ENCODE peak calls at places on chromosomes 12 and 14, in six cellular contexts. G is heart right ventricle, H is right atrium auricular region, X is brain microvascular endothelial cell, U is uterus, K is adrenal gland. Z is an unnamed sample.

GRCh38 chr12:47781479-47782371 is 8.7 kb downstream of the SLC48A1 start:
- DNase-seq in H (no peak), K (no peak), G (no peak), X (no peak), U (no peak), Z (no peak)

GRCh38 chr12:130049666-130050065 is 112.6 kb upstream of the FZD10 start:
- DNase-seq in H (no peak), K (no peak), X (no peak), G (no peak), U (no peak), Z (no peak)

GRCh38 chr14:89708982-89709381 is 245.5 kb downstream of the EFCAB11 start:
- DNase-seq in X (no peak), H (no peak), K (no peak), U (no peak), G (no peak), Z (no peak)

GRCh38 chr12:115828151-115828550 is 449.3 kb downstream of the MED13L start:
- DNase-seq in K (no peak), U (no peak), G (no peak), H (no peak), X (no peak), Z (no peak)

GRCh38 chr12:5192727-5193126 is 149.0 kb downstream of the KCNA5 start:
- DNase-seq in U (no peak), H (no peak), K (no peak), X (no peak), G (no peak), Z (no peak)

GRCh38 chr12:80622271-80622670 is 85.2 kb upstream of the MYF6 start:
- DNase-seq in H (no peak), G (no peak), X (no peak), U (no peak), K (no peak), Z (no peak)

GRCh38 chr12:66971816-66972215 is 292.9 kb upstream of the GRIP1 start:
- DNase-seq in X (no peak), K (no peak), G (no peak), H (no peak), U (no peak), Z (no peak)

GRCh38 chr12:49296034-49296835 is 1.3 kb downstream of the PRPH start:
- DNase-seq in U (no peak), X (no peak), K (peak), H (no peak), G (no peak), Z (no peak)

GRCh38 chr12:131507094-131507493 is 203.8 kb upstream of the SFSWAP start:
- DNase-seq in U (no peak), G (no peak), K (no peak), H (no peak), X (no peak), Z (no peak)

GRCh38 chr14:91405241-91405721 is 12.3 kb downstream of the CCDC88C start:
- DNase-seq in G (no peak), X (no peak), H (no peak), K (no peak), U (no peak), Z (no peak)

GRCh38 chr12:131137836-131138637 is 184.3 kb downstream of the ADGRD1 start:
- DNase-seq in X (no peak), H (no peak), G (no peak), K (no peak), U (peak), Z (no peak)

GRCh38 chr12:2891240-2892053 is 756 bp downstream of the TULP3 start:
- DNase-seq in H (peak), G (peak), K (peak), U (peak), X (peak), Z (no peak)

GRCh38 chr12:56941299-56942017 is 7.2 kb upstream of the SDR9C7 start:
- DNase-seq in K (no peak), X (peak), U (peak), G (no peak), H (no peak), Z (peak)

GRCh38 chr14:95045255-95045701 is 112.1 kb downstream of the DICER1 start:
- DNase-seq in K (no peak), U (no peak), X (no peak), G (no peak), H (peak), Z (no peak)

GRCh38 chr14:33556382-33557121 is 394.3 kb downstream of the EGLN3 start:
- DNase-seq in H (no peak), X (no peak), G (no peak), U (no peak), K (no peak), Z (no peak)

GRCh38 chr12:29662737-29663323 is 120.9 kb downstream of the TMTC1 start:
- DNase-seq in X (no peak), H (no peak), G (no peak), U (no peak), K (no peak), Z (no peak)

GRCh38 chr14:91059576-91060471 is 617 bp downstream of the RPS6KA5 start:
- DNase-seq in U (peak), H (peak), X (peak), K (peak), G (no peak), Z (no peak)

GRCh38 chr12:82867782-82868505 is 181.2 kb downstream of the TMTC2 start:
- DNase-seq in X (peak), K (no peak), H (no peak), G (no peak), U (no peak), Z (no peak)

GRCh38 chr14:24366375-24366663 is 1.7 kb upstream of the NFATC4 start:
- DNase-seq in X (no peak), U (no peak), K (no peak), H (no peak), G (no peak), Z (no peak)

GRCh38 chr12:14185441-14186192 is 179.9 kb upstream of the ATF7IP start:
- DNase-seq in U (no peak), G (peak), X (peak), H (no peak), K (peak), Z (peak)

GRCh38 chr12:28088566-28089277 is 101.5 kb upstream of the CCDC91 start:
- DNase-seq in X (no peak), K (no peak), U (no peak), H (no peak), G (no peak), Z (no peak)

GRCh38 chr12:27083861-27084271 is 1.5 kb upstream of the C12orf71 start:
- DNase-seq in G (peak), X (peak), H (no peak), U (no peak), K (no peak), Z (peak)

GRCh38 chr12:8829128-8829524 is 6.7 kb downstream of the A2ML1 start:
- DNase-seq in K (no peak), G (no peak), H (no peak), U (no peak), X (no peak), Z (no peak)

GRCh38 chr12:120669055-120669828 is 17.7 kb upstream of the MLEC start:
- DNase-seq in K (peak), X (no peak), H (no peak), G (no peak), U (no peak), Z (no peak)

GRCh38 chr14:102591944-102592772 is at the start of gene RCOR1:
- DNase-seq in X (peak), K (peak), G (peak), H (peak), U (peak), Z (peak)

GRCh38 chr12:72323881-72324280 is 51.7 kb downstream of the TRHDE start:
- DNase-seq in K (no peak), H (no peak), G (no peak), X (no peak), U (no peak), Z (no peak)

GRCh38 chr12:56129210-56129691 is 1.2 kb downstream of the ESYT1 start:
- DNase-seq in K (peak), U (peak), G (peak), X (no peak), H (peak), Z (no peak)

GRCh38 chr12:47963340-47964040 is at the start of gene TMEM106C:
- DNase-seq in G (peak), H (peak), K (peak), U (peak), X (peak), Z (peak)

GRCh38 chr12:19945559-19946485 is 422.5 kb upstream of the PDE3A start:
- DNase-seq in K (no peak), G (no peak), U (no peak), H (no peak), X (peak), Z (peak)

GRCh38 chr14:57153286-57153685 is 115.4 kb downstream of the EXOC5 start:
- DNase-seq in G (no peak), U (no peak), K (no peak), X (no peak), H (no peak), Z (no peak)

GRCh38 chr14:69701269-69701668 is 65.7 kb upstream of the SRSF5 start:
- DNase-seq in X (no peak), K (no peak), G (no peak), H (no peak), U (no peak), Z (no peak)

GRCh38 chr12:77925536-77926108 is 94.9 kb downstream of the NAV3 start:
- DNase-seq in U (peak), H (peak), G (peak), K (peak), X (peak), Z (peak)

GRCh38 chr12:89707623-89707991 is 1.0 kb downstream of the ATP2B1 start:
- DNase-seq in H (no peak), U (no peak), G (peak), K (no peak), X (no peak), Z (no peak)

GRCh38 chr12:125492354-125493270 is 427.4 kb downstream of the AACS start:
- DNase-seq in K (no peak), G (no peak), H (no peak), U (no peak), X (no peak), Z (no peak)

GRCh38 chr14:51533160-51533559 is 118.5 kb upstream of the FRMD6 start:
- DNase-seq in H (no peak), K (no peak), G (no peak), X (no peak), U (no peak), Z (peak)

GRCh38 chr14:28012629-28013415 is 753.8 kb upstream of the FOXG1 start:
- DNase-seq in U (no peak), X (no peak), G (no peak), K (no peak), H (no peak), Z (no peak)

GRCh38 chr14:89779707-89780106 is 174.8 kb downstream of the EFCAB11 start:
- DNase-seq in K (no peak), H (no peak), X (no peak), U (no peak), G (no peak), Z (no peak)

GRCh38 chr14:26194816-26195215 is 403.0 kb downstream of the NOVA1 start:
- DNase-seq in G (no peak), X (no peak), H (no peak), K (no peak), U (no peak), Z (no peak)

GRCh38 chr12:131828671-131829350 is 618 bp downstream of the MMP17 start:
- DNase-seq in G (no peak), X (no peak), K (no peak), H (no peak), U (no peak), Z (no peak)

GRCh38 chr12:42014972-42015371 is 129.7 kb downstream of the GXYLT1 start:
- DNase-seq in U (no peak), G (no peak), K (no peak), X (no peak), H (no peak), Z (no peak)

GRCh38 chr12:42020226-42020625 is 124.4 kb downstream of the GXYLT1 start:
- DNase-seq in H (no peak), K (no peak), U (no peak), G (no peak), X (no peak), Z (no peak)

DNA sequence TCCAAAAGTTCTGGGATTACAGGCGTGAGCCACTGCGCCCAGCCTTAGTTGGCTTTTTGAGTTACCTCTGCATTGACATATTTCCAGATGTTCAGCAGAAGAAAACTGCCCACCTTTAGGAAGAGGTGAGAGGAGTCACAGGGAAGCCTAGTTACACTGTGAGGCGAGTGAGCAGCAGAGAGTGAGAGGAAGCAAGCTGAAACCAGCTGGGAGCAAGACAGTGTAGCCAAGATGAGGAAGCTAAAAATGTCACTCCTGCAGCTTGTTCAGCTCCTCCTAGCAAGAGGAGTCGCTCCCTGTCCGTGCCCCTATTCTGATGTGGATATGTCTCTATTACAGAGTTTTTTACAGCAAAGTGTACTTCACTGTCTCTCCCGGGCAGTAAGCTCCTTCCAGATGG is 127.6 kb downstream of the GXYLT1 start:
- DNase-seq in X (no peak), U (no peak), K (no peak), G (no peak), H (no peak), Z (no peak)
- H3K4me3 ChIP-seq in X (no peak), U (no peak), K (no peak), G (no peak), H (no peak), Z (no peak)

GRCh38 chr12:33438890-33439586 is 581 bp downstream of the SYT10 start:
- DNase-seq in H (no peak), G (no peak), X (no peak), U (no peak), K (no peak), Z (no peak)

GRCh38 chr12:33437598-33437997 is 2.0 kb downstream of the SYT10 start:
- DNase-seq in G (no peak), X (no peak), U (no peak), H (no peak), K (no peak), Z (no peak)

GRCh38 chr12:33440477-33440876 is 858 bp upstream of the SYT10 start:
- DNase-seq in K (no peak), G (no peak), X (no peak), U (no peak), H (no peak), Z (no peak)

GRCh38 chr12:33438025-33438772 is 1.4 kb downstream of the SYT10 start:
- DNase-seq in X (no peak), H (no peak), K (no peak), G (no peak), U (no peak), Z (no peak)

GRCh38 chr12:33439587-33440011 is at the start of gene SYT10:
- DNase-seq in G (no peak), X (no peak), H (no peak), K (no peak), U (no peak), Z (no peak)
- H3K4me3 ChIP-seq in G (peak), X (peak), H (peak), K (peak), U (peak), Z (peak)

GRCh38 chr12:94260717-94261116 is 112.3 kb downstream of the PLXNC1 start:
- DNase-seq in G (no peak), U (no peak), K (no peak), X (no peak), H (no peak), Z (no peak)

GRCh38 chr12:94260017-94260416 is 111.6 kb downstream of the PLXNC1 start:
- DNase-seq in K (no peak), X (no peak), U (no peak), H (no peak), G (no peak), Z (no peak)

GRCh38 chr12:94262228-94263010 is 114.0 kb downstream of the PLXNC1 start:
- DNase-seq in X (peak), U (peak), G (peak), H (peak), K (peak), Z (peak)

GRCh38 chr12:94261781-94262180 is 113.4 kb downstream of the PLXNC1 start:
- DNase-seq in G (no peak), K (no peak), X (no peak), U (no peak), H (no peak), Z (no peak)

GRCh38 chr12:94261119-94261518 is 112.7 kb downstream of the PLXNC1 start:
- DNase-seq in H (no peak), K (no peak), U (no peak), G (no peak), X (no peak), Z (no peak)
- H3K4me3 ChIP-seq in H (no peak), K (no peak), U (no peak), G (no peak), X (no peak), Z (no peak)

DNA sequence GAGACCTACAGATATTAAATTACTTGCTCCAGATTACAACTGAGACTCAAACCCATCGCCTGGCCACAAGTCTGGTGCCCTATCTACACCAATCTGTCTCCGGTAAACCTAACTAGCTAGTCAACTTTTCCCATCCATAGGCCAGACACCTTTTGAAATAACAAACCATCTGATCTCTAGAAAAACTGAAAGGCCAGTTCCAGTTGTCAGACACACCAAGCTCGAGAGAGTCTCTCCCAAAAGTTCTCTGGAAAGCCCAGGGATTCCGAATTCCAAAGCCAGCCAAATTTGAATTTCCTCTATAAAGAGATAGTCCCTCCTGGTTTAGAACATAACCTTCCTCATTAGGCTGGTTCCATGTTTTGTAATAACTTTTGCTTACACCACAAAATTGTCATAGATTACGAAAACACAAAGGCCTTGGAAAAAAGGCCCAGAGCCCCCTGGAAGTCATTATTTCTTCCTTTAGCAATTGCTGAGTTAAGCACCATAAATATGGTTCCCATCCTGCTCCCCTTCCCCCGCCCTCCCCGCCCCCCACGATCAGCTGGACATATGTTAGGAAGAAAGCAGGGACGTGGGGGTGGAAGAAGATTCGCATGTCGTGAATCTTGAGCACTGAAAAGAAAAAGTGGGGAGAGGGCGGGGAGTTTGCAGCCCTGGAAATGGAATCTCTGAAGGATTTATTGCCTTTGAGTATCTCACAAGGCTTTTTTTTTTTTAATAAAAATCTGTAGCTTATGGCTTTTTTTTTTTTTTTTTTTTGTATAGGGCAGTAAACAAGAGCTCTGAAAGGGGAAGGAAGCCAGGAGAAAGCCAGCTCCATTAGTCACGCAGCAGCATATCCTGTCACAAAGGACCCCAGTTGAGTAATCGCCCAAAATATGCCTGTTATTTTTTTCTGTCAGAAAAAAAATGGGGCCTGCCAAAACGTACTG is 110.4 kb downstream of the ZFP36L1 start:
- DNase-seq in U (peak), K (peak), H (peak), G (peak), X (peak), Z (peak)
- H3K4me3 ChIP-seq in U (no peak), K (no peak), H (no peak), G (no peak), X (no peak), Z (no peak)

DNA sequence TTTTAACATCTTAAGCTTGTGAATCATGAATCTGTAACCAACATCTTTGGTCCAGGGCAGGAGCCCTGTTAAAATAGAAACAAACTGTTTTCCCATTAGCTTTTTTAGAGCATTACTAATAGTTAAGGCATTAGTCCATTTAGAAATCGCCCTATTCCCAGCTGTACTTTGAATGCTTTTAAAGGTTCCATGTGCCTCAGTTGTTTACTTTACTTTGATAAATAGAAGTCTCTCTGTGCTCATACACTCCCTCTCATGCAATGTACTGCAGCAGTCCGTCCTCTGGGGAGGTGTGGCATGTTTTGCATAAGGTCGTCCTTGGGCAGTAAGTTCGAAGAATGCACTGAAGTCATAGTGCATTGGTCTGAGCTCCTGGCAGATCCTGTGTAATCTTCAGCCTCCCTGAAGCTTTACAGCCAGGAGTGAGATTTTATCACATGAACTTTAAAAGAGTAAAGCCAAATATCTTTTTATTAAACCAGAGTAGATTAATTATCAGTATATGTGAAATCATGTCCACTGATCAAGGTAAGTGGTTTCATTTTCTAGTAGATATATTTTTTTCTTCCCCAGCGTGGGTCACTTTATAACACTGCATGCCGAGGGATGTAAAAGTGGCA is 134.7 kb downstream of the FGD4 start:
- DNase-seq in H (peak), U (peak), K (peak), G (peak), X (peak), Z (peak)
- H3K4me3 ChIP-seq in H (peak), U (peak), K (no peak), G (peak), X (peak), Z (peak)

DNA sequence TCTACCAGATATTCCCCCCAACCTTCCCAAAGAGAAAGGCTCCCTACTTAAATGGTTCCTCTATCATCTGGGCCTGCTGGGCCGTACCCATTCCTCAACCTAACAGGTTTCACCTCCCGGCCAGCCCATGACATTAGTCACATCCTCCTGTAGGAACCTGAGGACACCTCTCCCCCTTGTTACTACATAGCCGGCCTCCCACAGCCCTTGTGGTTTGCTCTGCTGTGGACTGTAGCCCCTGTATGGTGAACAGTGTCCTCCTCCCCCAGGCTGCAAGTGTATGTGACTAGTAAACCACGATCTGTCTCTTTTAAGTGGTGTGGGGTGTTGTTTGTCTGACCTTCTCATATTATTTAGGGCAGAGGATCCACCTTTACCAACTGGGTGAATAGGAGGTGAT is 371.7 kb downstream of the RGS6 start:
- DNase-seq in H (no peak), X (no peak), K (no peak), U (no peak), G (no peak), Z (no peak)
- H3K4me3 ChIP-seq in H (no peak), X (no peak), K (no peak), U (no peak), G (no peak), Z (no peak)

GRCh38 chr14:76376878-76377523 is 1.1 kb downstream of the ESRRB start:
- DNase-seq in K (no peak), X (no peak), H (no peak), G (no peak), U (no peak), Z (no peak)
- H3K4me3 ChIP-seq in K (no peak), X (no peak), H (peak), G (peak), U (no peak), Z (no peak)

Z was measured in skeletal muscle cell.